ENCODE peak calls at places on chromosomes 16 and 17, in six cellular contexts. V, R, X, L, W and G are unnamed samples.

GRCh38 chr16:81634380-81635121 is 144.5 kb upstream of the PLCG2 start:
- DNase-seq in V (no peak), R (no peak), X (peak), L (peak), W (no peak), G (no peak)

GRCh38 chr16:81632392-81633146 is 146.5 kb upstream of the PLCG2 start:
- DNase-seq in V (no peak), R (peak), X (peak), L (no peak), W (no peak), G (no peak)

GRCh38 chr17:3012926-3013581 is 50.4 kb downstream of the OR1D5 start:
- DNase-seq in V (peak), R (peak), X (peak), L (peak), W (peak), G (peak)

GRCh38 chr16:50696575-50697420 is 3.4 kb downstream of the NOD2 start:
- DNase-seq in V (peak), R (peak), X (peak), L (no peak), W (peak), G (peak)

GRCh38 chr17:32330142-32330541 is 11.8 kb downstream of the C17orf75 start:
- DNase-seq in V (no peak), R (no peak), X (no peak), L (no peak), W (no peak), G (no peak)

GRCh38 chr17:68771867-68772515 is 170.8 kb upstream of the FAM20A start:
- DNase-seq in V (peak), R (peak), X (peak), L (peak), W (peak), G (peak)

GRCh38 chr16:26772503-26772902 is 294.2 kb upstream of the C16orf82 start:
- DNase-seq in V (no peak), R (no peak), X (no peak), L (no peak), W (no peak), G (no peak)

GRCh38 chr17:74981979-74982662 is 5.3 kb upstream of the CDR2L start:
- DNase-seq in V (peak), R (peak), X (peak), L (peak), W (peak), G (no peak)

GRCh38 chr16:8173111-8173644 is 417.1 kb downstream of the TMEM114 start:
- DNase-seq in V (peak), R (peak), X (peak), L (peak), W (peak), G (peak)

GRCh38 chr16:63457869-63458268 is 1421.6 kb upstream of the CDH8 start:
- DNase-seq in V (no peak), R (no peak), X (no peak), L (no peak), W (no peak), G (no peak)

GRCh38 chr17:19750835-19751234 is 2.7 kb upstream of the ALDH3A1 start:
- DNase-seq in V (no peak), R (no peak), X (no peak), L (no peak), W (no peak), G (no peak)

GRCh38 chr16:49528035-49528434 is 154.4 kb downstream of the C16orf78 start:
- DNase-seq in V (no peak), R (no peak), X (no peak), L (no peak), W (no peak), G (no peak)

GRCh38 chr17:43517615-43518386 is 28.3 kb downstream of the ETV4 start:
- DNase-seq in V (peak), R (no peak), X (peak), L (no peak), W (no peak), G (no peak)

GRCh38 chr16:29744541-29745101 is 1.2 kb downstream of the C16orf54 start:
- DNase-seq in V (no peak), R (no peak), X (no peak), L (no peak), W (no peak), G (no peak)

GRCh38 chr17:78933025-78933958 is 8.1 kb upstream of the TIMP2 start:
- DNase-seq in V (peak), R (peak), X (peak), L (no peak), W (no peak), G (peak)

DNA sequence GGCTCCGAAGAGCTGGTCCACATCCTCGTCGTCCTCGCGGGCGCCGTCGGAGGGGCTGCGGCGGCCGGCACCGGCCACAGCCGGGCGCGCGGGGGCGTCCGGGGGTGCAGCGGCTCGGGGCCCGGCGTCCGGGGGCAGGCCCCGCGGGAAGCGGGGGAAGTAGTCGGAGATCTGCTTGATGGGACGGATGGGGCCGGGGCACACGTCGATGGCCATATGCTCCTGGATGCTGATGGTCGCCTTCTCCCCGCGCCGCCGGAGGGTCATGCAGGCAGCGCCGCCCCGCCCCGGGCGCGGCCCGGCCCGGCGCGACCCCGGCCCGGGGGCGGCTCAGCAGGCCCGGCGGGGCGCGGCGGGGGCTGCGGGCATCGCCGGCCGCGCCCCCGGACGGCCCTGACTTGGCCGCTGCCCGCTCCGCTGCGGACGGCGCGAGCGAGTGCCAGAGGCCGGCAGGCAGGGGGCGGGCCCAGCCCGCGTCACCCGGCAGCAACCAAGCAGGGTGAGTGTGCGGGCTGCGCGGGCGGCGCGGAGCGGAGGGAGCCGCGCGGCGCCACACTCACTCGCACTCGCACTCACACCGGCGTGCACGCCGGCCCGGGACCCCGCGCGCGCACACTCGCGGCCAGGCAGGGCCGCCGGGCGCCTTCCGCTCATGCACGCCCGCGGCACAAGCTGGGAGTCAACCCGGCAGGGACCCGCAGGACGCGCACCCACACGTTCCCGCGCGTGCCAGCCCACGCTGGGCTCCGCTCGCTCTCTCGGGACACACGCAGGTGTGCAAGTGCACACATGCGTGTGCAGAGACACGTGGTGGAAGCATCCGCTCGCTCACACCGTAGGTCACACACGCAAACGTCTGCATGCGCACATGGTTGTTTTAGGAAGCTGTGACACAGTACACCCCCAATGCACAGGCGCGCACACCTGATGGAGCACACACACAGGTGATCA is at the start of gene DOC2B:
- DNase-seq in V (peak), R (peak), X (peak), L (peak), W (peak), G (no peak)
- TF ChIP-seq CTCF in V (no peak), R (no peak), X (no peak), L (no peak), W (peak), G (no peak)

DNA sequence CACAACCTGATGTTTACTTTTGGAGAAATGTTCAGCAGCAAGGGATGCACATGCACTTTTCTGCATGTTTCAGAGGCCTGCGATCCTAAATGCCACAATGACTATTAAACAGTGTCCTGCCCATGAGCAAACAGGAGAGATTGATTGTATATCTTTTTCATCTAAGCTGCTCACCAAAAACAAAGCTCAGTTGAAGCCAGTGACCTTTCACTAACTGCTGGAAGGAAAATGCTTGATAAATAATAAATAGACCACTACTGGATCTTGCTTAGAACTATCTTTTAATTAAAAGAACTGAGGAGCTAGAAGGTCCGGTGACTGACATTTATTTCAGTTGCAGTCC is 16.3 kb downstream of the MRPS23 start:
- DNase-seq in V (no peak), R (no peak), X (no peak), L (no peak), W (no peak), G (no peak)
- H3K4me3 ChIP-seq in V (peak), R (no peak), X (no peak), L (no peak), W (no peak), G (no peak)

GRCh38 chr17:30002088-30002487 is 60.7 kb downstream of the EFCAB5 start:
- DNase-seq in V (no peak), R (no peak), X (no peak), L (no peak), W (no peak), G (no peak)

GRCh38 chr17:30005709-30006320 is 64.4 kb downstream of the EFCAB5 start:
- DNase-seq in V (no peak), R (no peak), X (peak), L (no peak), W (no peak), G (no peak)

GRCh38 chr17:30000755-30001257 is 59.4 kb downstream of the EFCAB5 start:
- DNase-seq in V (peak), R (no peak), X (peak), L (no peak), W (no peak), G (no peak)

GRCh38 chr17:29996458-29996857 is 55.0 kb downstream of the EFCAB5 start:
- DNase-seq in V (no peak), R (no peak), X (no peak), L (no peak), W (no peak), G (no peak)

GRCh38 chr17:30000001-30000754 is 58.7 kb downstream of the EFCAB5 start:
- DNase-seq in V (no peak), R (no peak), X (no peak), L (no peak), W (no peak), G (no peak)
- TF ChIP-seq CTCF in V (no peak), R (no peak), X (no peak), L (no peak), W (no peak), G (no peak)

DNA sequence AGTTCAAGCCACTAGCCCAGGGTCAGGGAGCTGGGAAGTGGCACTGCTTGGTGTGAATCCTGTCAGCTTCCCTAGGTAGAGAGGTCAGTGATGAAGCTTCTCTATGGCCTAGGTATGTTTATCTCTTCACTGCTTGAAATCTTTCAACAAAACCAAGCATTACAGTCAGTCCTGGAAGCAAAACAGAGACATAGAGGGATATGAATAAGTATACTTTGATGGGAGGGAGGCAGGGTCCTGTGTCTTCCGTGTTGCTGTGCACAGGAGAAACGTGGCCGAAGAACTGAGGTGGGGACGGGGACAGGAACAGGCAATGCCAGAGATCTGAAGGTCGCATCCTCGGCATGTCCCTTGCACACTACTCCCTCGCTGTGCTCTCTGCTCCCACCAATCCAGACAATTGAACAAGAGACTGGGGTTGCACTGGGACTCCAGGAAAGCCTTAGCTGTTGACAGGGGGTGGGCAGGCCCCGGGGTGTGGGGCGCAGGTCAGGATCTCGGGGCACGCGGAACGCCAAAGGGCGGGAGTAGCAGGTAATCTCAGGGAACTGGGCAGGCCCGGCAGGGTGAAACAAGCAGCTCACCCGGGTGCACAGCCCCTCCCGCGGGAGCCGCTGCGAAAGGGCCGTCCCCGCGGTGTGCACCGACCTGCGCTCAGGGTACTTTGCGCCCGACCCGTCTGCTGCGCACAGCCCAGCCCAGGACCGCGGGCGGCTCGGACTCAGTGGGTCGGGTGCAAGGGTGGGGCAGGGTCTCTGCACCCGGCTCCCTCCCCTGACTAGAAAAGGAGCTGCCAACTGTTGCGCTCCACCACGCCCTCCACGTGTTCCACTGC is at the start of gene MT1H:
- DNase-seq in V (no peak), R (no peak), X (no peak), L (no peak), W (no peak), G (no peak)
- H3K4me3 ChIP-seq in V (no peak), R (no peak), X (no peak), L (no peak), W (no peak), G (no peak)

GRCh38 chr16:31009894-31010293 is 544 bp downstream of the STX1B start:
- DNase-seq in V (no peak), R (no peak), X (no peak), L (peak), W (no peak), G (no peak)
- TF ChIP-seq CTCF in V (no peak), R (no peak), X (no peak), L (peak), W (no peak), G (peak)

GRCh38 chr17:65813306-65813705 is 251.9 kb upstream of the AXIN2 start:
- DNase-seq in V (no peak), R (no peak), X (peak), L (no peak), W (no peak), G (no peak)
- H3K4me3 ChIP-seq in V (no peak), R (no peak), X (no peak), L (no peak), W (no peak), G (no peak)

GRCh38 chr17:80491478-80492342 is 15.3 kb upstream of the NPTX1 start:
- DNase-seq in V (no peak), R (no peak), X (no peak), L (peak), W (no peak), G (no peak)
- TF ChIP-seq CTCF in V (no peak), R (no peak), X (no peak), L (no peak), W (no peak), G (no peak)

GRCh38 chr17:42363231-42363630 is 25.0 kb downstream of the STAT3 start:
- DNase-seq in V (no peak), R (no peak), X (no peak), L (no peak), W (no peak), G (no peak)
- H3K4me3 ChIP-seq in V (no peak), R (no peak), X (no peak), L (no peak), W (no peak), G (no peak)

GRCh38 chr16:69610356-69610755 is 44.6 kb downstream of the NFAT5 start:
- DNase-seq in V (no peak), R (no peak), X (no peak), L (peak), W (no peak), G (no peak)
- TF ChIP-seq CTCF in V (no peak), R (no peak), X (no peak), L (no peak), W (no peak), G (no peak)

GRCh38 chr17:20922128-20922670 is 120.6 kb downstream of the USP22 start:
- DNase-seq in V (peak), R (no peak), X (peak), L (no peak), W (peak), G (peak)

GRCh38 chr17:20925954-20926353 is 116.9 kb downstream of the USP22 start:
- DNase-seq in V (no peak), R (no peak), X (no peak), L (no peak), W (no peak), G (no peak)

GRCh38 chr17:20925091-20925490 is 117.7 kb downstream of the USP22 start:
- DNase-seq in V (peak), R (no peak), X (peak), L (no peak), W (no peak), G (no peak)

GRCh38 chr17:20926532-20926931 is 116.3 kb downstream of the USP22 start:
- DNase-seq in V (no peak), R (no peak), X (peak), L (no peak), W (no peak), G (no peak)

DNA sequence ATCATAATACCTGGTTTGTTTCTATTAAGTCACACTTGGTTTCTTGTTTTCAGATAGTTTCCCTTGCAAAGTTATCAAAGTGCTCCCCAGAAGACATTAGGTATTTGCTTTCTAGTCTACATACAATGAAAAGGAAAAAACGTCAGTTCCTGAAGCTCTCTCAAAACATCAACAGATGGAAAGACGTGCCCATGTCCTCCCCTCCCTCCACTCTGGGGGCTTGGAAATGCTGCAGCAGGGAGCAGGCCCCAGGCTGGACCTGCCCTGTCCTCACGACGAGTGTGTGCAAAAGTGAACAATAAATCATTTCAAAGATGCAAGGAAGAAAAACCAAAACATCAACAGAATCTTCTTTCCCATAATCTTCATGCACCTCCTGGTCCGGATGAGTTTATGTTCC is 118.5 kb downstream of the USP22 start:
- DNase-seq in V (no peak), R (no peak), X (no peak), L (no peak), W (no peak), G (no peak)
- H3K4me3 ChIP-seq in V (no peak), R (no peak), X (no peak), L (no peak), W (no peak), G (no peak)